ENCODE peak calls at places on chromosomes 1 and 21, in six cellular contexts. H is A549, R is tibial nerve, F is esophagus muscularis mucosa, N is GM12878, Y is stomach. S is an unnamed sample.

GRCh38 chr1:155170806-155171205 is 2.3 kb downstream of the KRTCAP2 start:
- DNase-seq in H (no peak), R (no peak), F (no peak), N (no peak), Y (no peak), S (no peak)

GRCh38 chr1:33298623-33299277 is 22.1 kb downstream of the A3GALT2 start:
- DNase-seq in H (peak; percentile 58), R (peak; percentile 72), F (no peak), N (no peak), Y (peak; percentile 78), S (peak; percentile 85)

GRCh38 chr1:35885961-35886558 is 3.1 kb downstream of the AGO1 start:
- DNase-seq in H (no peak), R (no peak), F (no peak), N (no peak), Y (no peak), S (no peak)

GRCh38 chr1:67833595-67833926 is 294 bp upstream of the GNG12 start:
- DNase-seq in H (no peak), R (no peak), F (no peak), N (no peak), Y (no peak), S (peak; percentile 75)

GRCh38 chr1:171841931-171842723 is 829 bp downstream of the DNM3 start:
- DNase-seq in H (peak; percentile 20), R (no peak), F (no peak), N (no peak), Y (no peak), S (peak; percentile 64)

GRCh38 chr1:231927431-231927830 is 300.8 kb downstream of the DISC1 start:
- DNase-seq in H (no peak), R (no peak), F (no peak), N (no peak), Y (no peak), S (no peak)

GRCh38 chr1:177615251-177615650 is 354.6 kb downstream of the SEC16B start:
- DNase-seq in H (no peak), R (no peak), F (no peak), N (no peak), Y (no peak), S (no peak)

GRCh38 chr21:29382029-29382654 is 83.4 kb downstream of the BACH1 start:
- DNase-seq in H (peak; percentile 8), R (no peak), F (no peak), N (no peak), Y (no peak), S (no peak)

GRCh38 chr21:34642211-34643075 is 26.4 kb upstream of the CLIC6 start:
- DNase-seq in H (no peak), R (no peak), F (no peak), N (peak; percentile 87), Y (no peak), S (no peak)

GRCh38 chr1:2266301-2266967 is 38.3 kb downstream of the SKI start:
- DNase-seq in H (no peak), R (no peak), F (no peak), N (no peak), Y (no peak), S (no peak)

GRCh38 chr1:10529772-10530171 is 55.0 kb downstream of the PEX14 start:
- DNase-seq in H (no peak), R (no peak), F (no peak), N (no peak), Y (no peak), S (no peak)

GRCh38 chr1:85314726-85315125 is 38.3 kb upstream of the BCL10 start:
- DNase-seq in H (no peak), R (no peak), F (no peak), N (no peak), Y (no peak), S (no peak)

GRCh38 chr1:202113690-202114300 is 8.9 kb upstream of the GPR37L1 start:
- DNase-seq in H (no peak), R (no peak), F (no peak), N (no peak), Y (no peak), S (no peak)

GRCh38 chr1:24743404-24744211 is 1.6 kb upstream of the CLIC4 start:
- DNase-seq in H (no peak), R (no peak), F (no peak), N (no peak), Y (peak; percentile 20), S (no peak)

GRCh38 chr1:200802865-200803512 is 64.3 kb downstream of the CAMSAP2 start:
- DNase-seq in H (peak; percentile 81), R (peak; percentile 93), F (peak; percentile 93), N (peak; percentile 61), Y (peak; percentile 82), S (peak; percentile 89)

GRCh38 chr1:185969524-185969991 is 235.4 kb downstream of the HMCN1 start:
- DNase-seq in H (no peak), R (no peak), F (no peak), N (no peak), Y (no peak), S (no peak)

GRCh38 chr1:26126321-26127084 is 14.9 kb downstream of the PDIK1L start:
- DNase-seq in H (no peak), R (no peak), F (no peak), N (no peak), Y (peak; percentile 56), S (no peak)

GRCh38 chr1:152044386-152044785 is 7.6 kb upstream of the S100A11 start:
- DNase-seq in H (no peak), R (no peak), F (no peak), N (no peak), Y (no peak), S (no peak)

GRCh38 chr1:157580179-157580827 is 17.6 kb downstream of the FCRL4 start:
- DNase-seq in H (peak; percentile 48), R (peak; percentile 46), F (peak; percentile 64), N (peak; percentile 53), Y (no peak), S (no peak)

GRCh38 chr1:246797597-246797996 is 73.4 kb downstream of the SCCPDH start:
- DNase-seq in H (no peak), R (no peak), F (no peak), N (no peak), Y (no peak), S (no peak)
- H3K4me3 ChIP-seq in H (no peak overlapping the region), R (no peak overlapping the region), F (no peak overlapping the region), N (no peak overlapping the region), Y (no peak overlapping the region), S (no peak overlapping the region)

GRCh38 chr1:4692437-4692836 is 38.0 kb downstream of the AJAP1 start:
- DNase-seq in H (no peak), R (no peak), F (no peak), N (no peak), Y (no peak), S (no peak)

GRCh38 chr1:4693316-4693715 is 38.9 kb downstream of the AJAP1 start:
- DNase-seq in H (no peak), R (no peak), F (no peak), N (no peak), Y (no peak), S (no peak)

GRCh38 chr1:4689941-4690635 is 35.7 kb downstream of the AJAP1 start:
- DNase-seq in H (no peak), R (no peak), F (no peak), N (no peak), Y (no peak), S (no peak)

GRCh38 chr1:4690951-4691675 is 36.7 kb downstream of the AJAP1 start:
- DNase-seq in H (peak; percentile 15), R (no peak), F (no peak), N (no peak), Y (no peak), S (no peak)

DNA sequence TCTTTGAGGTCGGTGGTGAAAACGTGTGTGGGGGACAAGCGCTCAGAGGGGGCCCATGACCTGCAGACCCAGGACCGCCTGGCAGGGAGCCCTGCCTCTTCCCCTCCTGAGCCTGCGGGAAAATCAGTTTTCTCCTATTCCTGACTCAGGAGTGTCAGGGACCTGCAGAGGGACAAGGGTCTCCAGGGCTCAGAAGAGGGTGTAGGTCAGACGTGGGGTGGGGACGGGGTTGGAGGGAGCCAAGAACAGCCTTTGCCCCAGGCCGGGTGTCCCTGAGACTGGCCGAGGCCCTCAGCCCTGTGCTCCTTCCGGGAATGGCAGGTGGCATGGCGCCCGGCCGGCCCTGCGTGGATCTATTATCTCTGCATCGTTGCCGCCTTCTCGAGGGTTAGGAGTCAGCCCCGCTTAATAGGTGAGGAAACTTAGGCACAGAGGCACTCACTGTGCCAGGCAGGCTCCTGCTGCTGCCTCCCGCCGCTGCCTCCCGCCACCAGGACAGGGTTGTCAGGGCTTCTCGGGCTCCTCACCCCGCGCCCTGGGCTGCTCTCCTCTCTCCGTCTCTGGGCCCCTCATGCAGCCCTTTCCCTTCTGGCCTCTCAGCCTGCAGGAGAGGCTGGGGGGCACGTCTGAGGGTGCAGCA is 37.5 kb downstream of the AJAP1 start:
- DNase-seq in H (no peak), R (no peak), F (no peak), N (no peak), Y (no peak), S (no peak)
- TF ChIP-seq EP300 in H (no peak), R (no peak), F (no peak), N (no peak), Y (no peak), S (no peak)

GRCh38 chr1:161082996-161083742 is 6.2 kb downstream of the NECTIN4 start:
- DNase-seq in H (peak; percentile 69), R (peak; percentile 64), F (no peak), N (no peak), Y (peak; percentile 94), S (peak; percentile 84)
- H3K4me3 ChIP-seq in H (no peak overlapping the region), R (no peak overlapping the region), F (no peak overlapping the region), N (no peak overlapping the region), Y (no peak overlapping the region), S (no peak overlapping the region)

DNA sequence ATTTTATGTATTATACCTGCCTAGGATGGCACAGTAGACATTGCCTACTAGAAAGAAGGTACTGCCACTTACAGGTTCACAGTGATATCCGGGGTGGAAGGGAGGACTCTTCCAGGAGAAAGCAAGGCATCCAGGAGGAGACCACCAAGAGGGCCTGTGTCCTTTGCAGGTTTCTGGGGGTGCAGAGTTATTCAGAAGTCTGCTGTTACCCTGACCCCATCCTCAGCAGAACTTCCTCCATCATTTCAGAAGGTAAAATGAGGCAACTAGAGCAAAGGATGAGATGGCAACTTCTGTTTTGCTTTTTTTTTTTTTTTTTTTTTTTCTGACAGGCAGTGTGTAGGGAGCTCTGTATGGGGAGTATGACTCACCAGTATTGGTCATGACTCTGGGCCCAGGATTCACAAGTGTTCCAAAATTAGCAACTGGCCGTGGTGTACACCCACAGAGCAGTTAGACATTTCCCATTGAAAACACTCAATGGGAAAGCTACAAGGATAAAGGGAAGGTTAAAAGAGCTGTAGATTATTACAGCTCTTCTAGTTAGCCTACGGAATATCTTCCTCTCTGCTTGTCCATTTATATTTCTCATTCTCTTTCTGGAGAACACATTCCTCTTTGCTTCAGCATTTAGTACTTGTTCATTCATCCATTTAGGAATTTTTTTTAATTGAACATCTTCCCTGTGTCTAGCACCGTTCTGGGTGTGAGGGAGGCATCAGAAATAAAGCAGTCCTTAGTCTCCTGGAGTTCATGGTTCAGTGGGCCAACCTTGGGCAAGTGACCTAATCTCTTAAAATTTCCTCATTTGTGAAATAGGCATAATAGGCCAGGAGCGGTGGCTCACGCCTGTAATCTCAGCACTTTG is 50.5 kb upstream of the PPP2R5A start:
- DNase-seq in H (peak; percentile 81), R (peak; percentile 25), F (no peak), N (no peak), Y (no peak), S (peak; percentile 83)
- TF ChIP-seq EP300 in H (no peak), R (peak; percentile 15), F (no peak), N (peak; percentile 13), Y (no peak), S (no peak)

DNA sequence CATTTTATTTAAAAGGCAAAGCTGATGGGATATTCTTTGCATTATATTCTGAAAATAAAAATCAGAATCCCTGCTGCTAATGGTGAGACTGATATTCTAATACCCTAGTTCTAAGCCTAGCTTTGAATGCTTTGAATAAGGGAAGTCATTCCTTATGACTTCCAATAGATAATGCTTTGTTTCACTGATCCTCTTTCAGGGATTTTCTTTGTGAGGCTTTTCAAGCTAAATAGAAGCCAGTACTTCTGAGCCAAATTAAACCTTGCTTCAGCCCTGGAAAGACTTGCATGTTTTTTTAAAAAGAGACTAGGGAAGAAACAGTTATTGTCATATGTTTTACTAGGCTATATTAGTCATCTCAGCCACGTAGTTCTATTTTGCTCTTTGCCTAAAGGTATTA is 68.5 kb upstream of the CACYBP start:
- DNase-seq in H (no peak), R (no peak), F (no peak), N (no peak), Y (no peak), S (no peak)
- H3K4me3 ChIP-seq in H (no peak overlapping the region), R (no peak overlapping the region), F (no peak overlapping the region), N (no peak overlapping the region), Y (no peak overlapping the region), S (no peak overlapping the region)